ENCODE peak calls at places on chromosomes 7 and 10, in six cellular contexts. One of them, this sample, is unnamed.

GRCh38 chr7:23377134-23377533 is 78.0 kb downstream of the MALSU1 start:
- DNase-seq in bronchial epithelial cell: peak
- DNase-seq in fibroblast of mammary gland: peak
- DNase-seq in A549: no peak
- DNase-seq in fibroblast of pulmonary artery: peak
- DNase-seq in fibroblast of the aortic adventitia: peak
- DNase-seq in this sample: no peak

GRCh38 chr10:79178614-79179403 is 110.0 kb downstream of the ZMIZ1 start:
- DNase-seq in fibroblast of mammary gland: peak
- DNase-seq in fibroblast of the aortic adventitia: peak
- DNase-seq in fibroblast of pulmonary artery: peak
- DNase-seq in bronchial epithelial cell: no peak
- DNase-seq in A549: no peak
- DNase-seq in this sample: peak

GRCh38 chr10:71320592-71320991 is 1.5 kb downstream of the SLC29A3 start:
- DNase-seq in fibroblast of pulmonary artery: no peak
- DNase-seq in fibroblast of the aortic adventitia: no peak
- DNase-seq in bronchial epithelial cell: no peak
- DNase-seq in A549: no peak
- DNase-seq in fibroblast of mammary gland: no peak
- DNase-seq in this sample: no peak

GRCh38 chr10:77820349-77820748 is 106.2 kb downstream of the DLG5 start:
- DNase-seq in fibroblast of the aortic adventitia: no peak
- DNase-seq in A549: no peak
- DNase-seq in bronchial epithelial cell: peak
- DNase-seq in fibroblast of pulmonary artery: no peak
- DNase-seq in fibroblast of mammary gland: no peak
- DNase-seq in this sample: no peak

GRCh38 chr7:29614229-29614628 is 50.6 kb downstream of the PRR15 start:
- DNase-seq in bronchial epithelial cell: no peak
- DNase-seq in A549: no peak
- DNase-seq in fibroblast of the aortic adventitia: no peak
- DNase-seq in fibroblast of mammary gland: no peak
- DNase-seq in fibroblast of pulmonary artery: no peak
- DNase-seq in this sample: no peak

GRCh38 chr7:141217938-141218337 is 144.1 kb downstream of the TMEM178B start:
- DNase-seq in fibroblast of mammary gland: no peak
- DNase-seq in fibroblast of the aortic adventitia: no peak
- DNase-seq in bronchial epithelial cell: no peak
- DNase-seq in A549: no peak
- DNase-seq in fibroblast of pulmonary artery: no peak
- DNase-seq in this sample: no peak

GRCh38 chr10:42986618-42987017 is 90.3 kb upstream of the RET start:
- DNase-seq in A549: no peak
- DNase-seq in fibroblast of the aortic adventitia: no peak
- DNase-seq in fibroblast of pulmonary artery: no peak
- DNase-seq in bronchial epithelial cell: no peak
- DNase-seq in fibroblast of mammary gland: peak
- DNase-seq in this sample: no peak

GRCh38 chr7:55641273-55641691 is 69.0 kb upstream of the VOPP1 start:
- DNase-seq in A549: peak
- DNase-seq in fibroblast of mammary gland: peak
- DNase-seq in fibroblast of the aortic adventitia: peak
- DNase-seq in fibroblast of pulmonary artery: peak
- DNase-seq in bronchial epithelial cell: peak
- DNase-seq in this sample: no peak

GRCh38 chr10:119397416-119397815 is 145.1 kb downstream of the RGS10 start:
- DNase-seq in fibroblast of mammary gland: no peak
- DNase-seq in fibroblast of the aortic adventitia: no peak
- DNase-seq in A549: no peak
- DNase-seq in fibroblast of pulmonary artery: no peak
- DNase-seq in bronchial epithelial cell: no peak
- DNase-seq in this sample: no peak

GRCh38 chr10:122490786-122491680 is 29.7 kb downstream of the HTRA1 start:
- DNase-seq in A549: no peak
- DNase-seq in fibroblast of the aortic adventitia: no peak
- DNase-seq in fibroblast of pulmonary artery: peak
- DNase-seq in fibroblast of mammary gland: peak
- DNase-seq in bronchial epithelial cell: peak
- DNase-seq in this sample: no peak

GRCh38 chr10:61478621-61479312 is 25.6 kb upstream of the TMEM26 start:
- DNase-seq in bronchial epithelial cell: no peak
- DNase-seq in fibroblast of the aortic adventitia: no peak
- DNase-seq in fibroblast of mammary gland: peak
- DNase-seq in A549: no peak
- DNase-seq in fibroblast of pulmonary artery: no peak
- DNase-seq in this sample: no peak

GRCh38 chr10:73095479-73096021 is 1.1 kb downstream of the P4HA1 start:
- DNase-seq in fibroblast of the aortic adventitia: peak
- DNase-seq in fibroblast of pulmonary artery: peak
- DNase-seq in bronchial epithelial cell: peak
- DNase-seq in fibroblast of mammary gland: peak
- DNase-seq in A549: peak
- DNase-seq in this sample: no peak

GRCh38 chr10:132027423-132027983 is 38.2 kb upstream of the JAKMIP3 start:
- DNase-seq in fibroblast of mammary gland: peak
- DNase-seq in fibroblast of pulmonary artery: no peak
- DNase-seq in bronchial epithelial cell: no peak
- DNase-seq in fibroblast of the aortic adventitia: no peak
- DNase-seq in A549: no peak
- DNase-seq in this sample: no peak

GRCh38 chr10:15427836-15428414 is 56.8 kb upstream of the FAM171A1 start:
- DNase-seq in fibroblast of mammary gland: peak
- DNase-seq in fibroblast of pulmonary artery: peak
- DNase-seq in A549: no peak
- DNase-seq in bronchial epithelial cell: peak
- DNase-seq in fibroblast of the aortic adventitia: peak
- DNase-seq in this sample: no peak

GRCh38 chr7:64890761-64891666 is 12.1 kb upstream of the ZNF273 start:
- DNase-seq in bronchial epithelial cell: peak
- DNase-seq in A549: no peak
- DNase-seq in fibroblast of mammary gland: no peak
- DNase-seq in fibroblast of pulmonary artery: no peak
- DNase-seq in fibroblast of the aortic adventitia: peak
- DNase-seq in this sample: no peak

GRCh38 chr10:123157210-123157609 is 3.0 kb downstream of the BUB3 start:
- DNase-seq in fibroblast of the aortic adventitia: peak
- DNase-seq in A549: no peak
- DNase-seq in fibroblast of mammary gland: peak
- DNase-seq in fibroblast of pulmonary artery: peak
- DNase-seq in bronchial epithelial cell: peak
- DNase-seq in this sample: no peak

GRCh38 chr7:55187701-55188491 is 169.1 kb downstream of the EGFR start:
- DNase-seq in bronchial epithelial cell: no peak
- DNase-seq in A549: no peak
- DNase-seq in fibroblast of mammary gland: no peak
- DNase-seq in fibroblast of pulmonary artery: peak
- DNase-seq in fibroblast of the aortic adventitia: no peak
- DNase-seq in this sample: no peak

GRCh38 chr10:52875341-52875740 is 102.8 kb upstream of the MBL2 start:
- DNase-seq in bronchial epithelial cell: no peak
- DNase-seq in fibroblast of the aortic adventitia: no peak
- DNase-seq in fibroblast of pulmonary artery: no peak
- DNase-seq in A549: no peak
- DNase-seq in fibroblast of mammary gland: no peak
- DNase-seq in this sample: no peak

GRCh38 chr7:7577888-7578287 is 11.2 kb downstream of the MIOS start:
- DNase-seq in fibroblast of mammary gland: no peak
- DNase-seq in bronchial epithelial cell: no peak
- DNase-seq in A549: no peak
- DNase-seq in fibroblast of pulmonary artery: no peak
- DNase-seq in fibroblast of the aortic adventitia: no peak
- DNase-seq in this sample: no peak

GRCh38 chr7:96331775-96332174 is 9.9 kb upstream of the SLC25A13 start:
- DNase-seq in fibroblast of the aortic adventitia: no peak
- DNase-seq in fibroblast of pulmonary artery: no peak
- DNase-seq in fibroblast of mammary gland: no peak
- DNase-seq in bronchial epithelial cell: no peak
- DNase-seq in A549: no peak
- DNase-seq in this sample: no peak

GRCh38 chr7:78996013-78996412 is 457.5 kb downstream of the MAGI2 start:
- DNase-seq in fibroblast of mammary gland: no peak
- DNase-seq in fibroblast of the aortic adventitia: no peak
- DNase-seq in bronchial epithelial cell: no peak
- DNase-seq in fibroblast of pulmonary artery: no peak
- DNase-seq in A549: no peak
- DNase-seq in this sample: no peak

GRCh38 chr10:89235073-89235798 is 16.3 kb downstream of the LIPA start:
- DNase-seq in fibroblast of mammary gland: peak
- DNase-seq in fibroblast of pulmonary artery: no peak
- DNase-seq in A549: no peak
- DNase-seq in bronchial epithelial cell: no peak
- DNase-seq in fibroblast of the aortic adventitia: no peak
- DNase-seq in this sample: peak

GRCh38 chr10:33800545-33800944 is 466.1 kb upstream of the NRP1 start:
- DNase-seq in bronchial epithelial cell: peak
- DNase-seq in fibroblast of pulmonary artery: no peak
- DNase-seq in fibroblast of mammary gland: no peak
- DNase-seq in fibroblast of the aortic adventitia: peak
- DNase-seq in A549: no peak
- DNase-seq in this sample: peak

GRCh38 chr10:130336612-130337304 is 200.6 kb downstream of the GLRX3 start:
- DNase-seq in A549: no peak
- DNase-seq in fibroblast of the aortic adventitia: no peak
- DNase-seq in fibroblast of pulmonary artery: no peak
- DNase-seq in fibroblast of mammary gland: no peak
- DNase-seq in bronchial epithelial cell: no peak
- DNase-seq in this sample: no peak

GRCh38 chr7:30134011-30134410 is 775 bp upstream of the MTURN start:
- DNase-seq in bronchial epithelial cell: no peak
- DNase-seq in fibroblast of the aortic adventitia: no peak
- DNase-seq in A549: no peak
- DNase-seq in fibroblast of pulmonary artery: no peak
- DNase-seq in fibroblast of mammary gland: no peak
- DNase-seq in this sample: no peak

GRCh38 chr10:132724436-132724835 is 61.5 kb downstream of the NKX6-2 start:
- DNase-seq in A549: no peak
- DNase-seq in bronchial epithelial cell: no peak
- DNase-seq in fibroblast of pulmonary artery: no peak
- DNase-seq in fibroblast of mammary gland: peak
- DNase-seq in fibroblast of the aortic adventitia: no peak
- DNase-seq in this sample: no peak

GRCh38 chr7:137915266-137915665 is 68.5 kb upstream of the DGKI start:
- DNase-seq in fibroblast of pulmonary artery: no peak
- DNase-seq in bronchial epithelial cell: no peak
- DNase-seq in A549: no peak
- DNase-seq in fibroblast of the aortic adventitia: no peak
- DNase-seq in fibroblast of mammary gland: no peak
- DNase-seq in this sample: no peak

GRCh38 chr10:97031459-97031858 is 154.3 kb downstream of the SLIT1 start:
- DNase-seq in fibroblast of the aortic adventitia: no peak
- DNase-seq in fibroblast of pulmonary artery: no peak
- DNase-seq in A549: no peak
- DNase-seq in fibroblast of mammary gland: no peak
- DNase-seq in bronchial epithelial cell: no peak
- DNase-seq in this sample: no peak
- H3K4me3 ChIP-seq in fibroblast of the aortic adventitia: no peak
- H3K4me3 ChIP-seq in fibroblast of pulmonary artery: no peak
- H3K4me3 ChIP-seq in A549: no peak
- H3K4me3 ChIP-seq in fibroblast of mammary gland: no peak
- H3K4me3 ChIP-seq in bronchial epithelial cell: no peak
- H3K4me3 ChIP-seq in this sample: no peak

GRCh38 chr7:130413201-130413600 is 27.6 kb downstream of the CEP41 start:
- DNase-seq in fibroblast of mammary gland: no peak
- DNase-seq in fibroblast of the aortic adventitia: no peak
- DNase-seq in bronchial epithelial cell: no peak
- DNase-seq in fibroblast of pulmonary artery: no peak
- DNase-seq in A549: no peak
- DNase-seq in this sample: no peak
- TF ChIP-seq CTCF in fibroblast of mammary gland: no peak
- TF ChIP-seq CTCF in fibroblast of the aortic adventitia: no peak
- TF ChIP-seq CTCF in bronchial epithelial cell: no peak
- TF ChIP-seq CTCF in fibroblast of pulmonary artery: no peak
- TF ChIP-seq CTCF in A549: no peak
- TF ChIP-seq CTCF in this sample: no peak

GRCh38 chr10:49609283-49610014 is 661 bp upstream of the SLC18A3 start:
- DNase-seq in fibroblast of the aortic adventitia: no peak
- DNase-seq in A549: no peak
- DNase-seq in fibroblast of pulmonary artery: no peak
- DNase-seq in bronchial epithelial cell: no peak
- DNase-seq in fibroblast of mammary gland: no peak
- DNase-seq in this sample: no peak
- H3K4me3 ChIP-seq in fibroblast of the aortic adventitia: no peak
- H3K4me3 ChIP-seq in A549: peak
- H3K4me3 ChIP-seq in fibroblast of pulmonary artery: no peak
- H3K4me3 ChIP-seq in bronchial epithelial cell: no peak
- H3K4me3 ChIP-seq in fibroblast of mammary gland: no peak
- H3K4me3 ChIP-seq in this sample: no peak

GRCh38 chr7:158494162-158494586 is 93.4 kb downstream of the PTPRN2 start:
- DNase-seq in fibroblast of the aortic adventitia: no peak
- DNase-seq in A549: no peak
- DNase-seq in bronchial epithelial cell: no peak
- DNase-seq in fibroblast of mammary gland: no peak
- DNase-seq in fibroblast of pulmonary artery: no peak
- DNase-seq in this sample: no peak
- TF ChIP-seq CTCF in fibroblast of the aortic adventitia: no peak
- TF ChIP-seq CTCF in A549: peak
- TF ChIP-seq CTCF in bronchial epithelial cell: no peak
- TF ChIP-seq CTCF in fibroblast of mammary gland: no peak
- TF ChIP-seq CTCF in fibroblast of pulmonary artery: no peak
- TF ChIP-seq CTCF in this sample: no peak

GRCh38 chr10:27525819-27526218 is 21.7 kb downstream of the RAB18 start:
- DNase-seq in fibroblast of mammary gland: peak
- DNase-seq in A549: no peak
- DNase-seq in fibroblast of pulmonary artery: peak
- DNase-seq in fibroblast of the aortic adventitia: peak
- DNase-seq in bronchial epithelial cell: no peak
- DNase-seq in this sample: no peak
- H3K4me3 ChIP-seq in fibroblast of mammary gland: no peak
- H3K4me3 ChIP-seq in A549: no peak
- H3K4me3 ChIP-seq in fibroblast of pulmonary artery: no peak
- H3K4me3 ChIP-seq in fibroblast of the aortic adventitia: no peak
- H3K4me3 ChIP-seq in bronchial epithelial cell: no peak
- H3K4me3 ChIP-seq in this sample: no peak

GRCh38 chr10:11317936-11318670 is 293.3 kb downstream of the USP6NL start:
- DNase-seq in fibroblast of mammary gland: no peak
- DNase-seq in fibroblast of the aortic adventitia: no peak
- DNase-seq in A549: no peak
- DNase-seq in bronchial epithelial cell: no peak
- DNase-seq in fibroblast of pulmonary artery: peak
- DNase-seq in this sample: no peak

GRCh38 chr10:11320809-11321520 is 290.5 kb downstream of the USP6NL start:
- DNase-seq in fibroblast of pulmonary artery: no peak
- DNase-seq in A549: no peak
- DNase-seq in fibroblast of the aortic adventitia: no peak
- DNase-seq in fibroblast of mammary gland: no peak
- DNase-seq in bronchial epithelial cell: no peak
- DNase-seq in this sample: no peak

GRCh38 chr10:11322698-11323097 is 288.8 kb downstream of the USP6NL start:
- DNase-seq in fibroblast of mammary gland: no peak
- DNase-seq in bronchial epithelial cell: no peak
- DNase-seq in fibroblast of pulmonary artery: no peak
- DNase-seq in A549: no peak
- DNase-seq in fibroblast of the aortic adventitia: no peak
- DNase-seq in this sample: no peak

GRCh38 chr10:11319990-11320602 is 291.4 kb downstream of the USP6NL start:
- DNase-seq in fibroblast of mammary gland: no peak
- DNase-seq in bronchial epithelial cell: no peak
- DNase-seq in fibroblast of the aortic adventitia: no peak
- DNase-seq in fibroblast of pulmonary artery: no peak
- DNase-seq in A549: no peak
- DNase-seq in this sample: no peak

GRCh38 chr10:11318812-11319598 is 292.4 kb downstream of the USP6NL start:
- DNase-seq in fibroblast of pulmonary artery: no peak
- DNase-seq in fibroblast of mammary gland: no peak
- DNase-seq in A549: no peak
- DNase-seq in fibroblast of the aortic adventitia: no peak
- DNase-seq in bronchial epithelial cell: no peak
- DNase-seq in this sample: no peak
- TF ChIP-seq CTCF in fibroblast of pulmonary artery: no peak
- TF ChIP-seq CTCF in fibroblast of mammary gland: no peak
- TF ChIP-seq CTCF in A549: no peak
- TF ChIP-seq CTCF in fibroblast of the aortic adventitia: no peak
- TF ChIP-seq CTCF in bronchial epithelial cell: no peak
- TF ChIP-seq CTCF in this sample: no peak

This sample was measured in heart left ventricle.